ENCODE peak calls at places on chromosome 21, in nine cellular contexts. One of them, this sample, is unnamed.

GRCh38 chr21:39392296-39392695 is 43.4 kb upstream of the HMGN1 start:
- DNase-seq in GM23338: no peak
- DNase-seq in cardiac muscle cell: no peak
- DNase-seq in body of pancreas: no peak
- DNase-seq in fibroblast of the aortic adventitia: no peak
- DNase-seq in psoas muscle: no peak
- DNase-seq in brain microvascular endothelial cell: no peak
- DNase-seq in choroid plexus epithelial cell: no peak
- DNase-seq in ovary: no peak
- DNase-seq in this sample: no peak

GRCh38 chr21:26165331-26165730 is 5.2 kb downstream of the APP start:
- DNase-seq in GM23338: no peak
- DNase-seq in cardiac muscle cell: no peak
- DNase-seq in body of pancreas: no peak
- DNase-seq in fibroblast of the aortic adventitia: peak
- DNase-seq in psoas muscle: no peak
- DNase-seq in brain microvascular endothelial cell: no peak
- DNase-seq in choroid plexus epithelial cell: no peak
- DNase-seq in ovary: no peak
- DNase-seq in this sample: no peak

GRCh38 chr21:45592208-45592619 is 50.0 kb upstream of the SLC19A1 start:
- DNase-seq in GM23338: no peak
- DNase-seq in cardiac muscle cell: no peak
- DNase-seq in body of pancreas: no peak
- DNase-seq in fibroblast of the aortic adventitia: peak
- DNase-seq in psoas muscle: no peak
- DNase-seq in brain microvascular endothelial cell: no peak
- DNase-seq in choroid plexus epithelial cell: peak
- DNase-seq in ovary: no peak
- DNase-seq in this sample: peak

GRCh38 chr21:42973309-42973990 is 912 bp upstream of the PKNOX1 start:
- DNase-seq in GM23338: no peak
- DNase-seq in cardiac muscle cell: no peak
- DNase-seq in body of pancreas: no peak
- DNase-seq in fibroblast of the aortic adventitia: no peak
- DNase-seq in psoas muscle: peak
- DNase-seq in brain microvascular endothelial cell: no peak
- DNase-seq in choroid plexus epithelial cell: no peak
- DNase-seq in ovary: peak
- DNase-seq in this sample: no peak

GRCh38 chr21:25639167-25639921 is at the start of gene JAM2:
- DNase-seq in GM23338: peak
- DNase-seq in cardiac muscle cell: peak
- DNase-seq in body of pancreas: peak
- DNase-seq in fibroblast of the aortic adventitia: no peak
- DNase-seq in psoas muscle: peak
- DNase-seq in brain microvascular endothelial cell: no peak
- DNase-seq in choroid plexus epithelial cell: peak
- DNase-seq in ovary: peak
- DNase-seq in this sample: peak

GRCh38 chr21:42521805-42522204 is 8.2 kb downstream of the SLC37A1 start:
- DNase-seq in GM23338: no peak
- DNase-seq in cardiac muscle cell: no peak
- DNase-seq in body of pancreas: no peak
- DNase-seq in fibroblast of the aortic adventitia: no peak
- DNase-seq in psoas muscle: no peak
- DNase-seq in brain microvascular endothelial cell: no peak
- DNase-seq in choroid plexus epithelial cell: no peak
- DNase-seq in ovary: no peak
- DNase-seq in this sample: no peak

GRCh38 chr21:27422435-27422834 is 455.5 kb upstream of the ADAMTS5 start:
- DNase-seq in GM23338: no peak
- DNase-seq in cardiac muscle cell: no peak
- DNase-seq in body of pancreas: no peak
- DNase-seq in fibroblast of the aortic adventitia: peak
- DNase-seq in psoas muscle: no peak
- DNase-seq in brain microvascular endothelial cell: no peak
- DNase-seq in choroid plexus epithelial cell: peak
- DNase-seq in ovary: no peak
- DNase-seq in this sample: no peak

GRCh38 chr21:44702973-44703730 is 6.2 kb downstream of the KRTAP10-12 start:
- DNase-seq in GM23338: no peak
- DNase-seq in cardiac muscle cell: no peak
- DNase-seq in body of pancreas: no peak
- DNase-seq in fibroblast of the aortic adventitia: no peak
- DNase-seq in psoas muscle: no peak
- DNase-seq in brain microvascular endothelial cell: no peak
- DNase-seq in choroid plexus epithelial cell: no peak
- DNase-seq in ovary: no peak
- DNase-seq in this sample: no peak

GRCh38 chr21:46284077-46284644 is 1.2 kb downstream of the MCM3AP start:
- DNase-seq in GM23338: no peak
- DNase-seq in cardiac muscle cell: no peak
- DNase-seq in body of pancreas: no peak
- DNase-seq in fibroblast of the aortic adventitia: no peak
- DNase-seq in psoas muscle: no peak
- DNase-seq in brain microvascular endothelial cell: no peak
- DNase-seq in choroid plexus epithelial cell: no peak
- DNase-seq in ovary: no peak
- DNase-seq in this sample: no peak

GRCh38 chr21:42865361-42866160 is 13.8 kb downstream of the WDR4 start:
- DNase-seq in GM23338: no peak
- DNase-seq in cardiac muscle cell: no peak
- DNase-seq in body of pancreas: no peak
- DNase-seq in fibroblast of the aortic adventitia: no peak
- DNase-seq in psoas muscle: no peak
- DNase-seq in brain microvascular endothelial cell: no peak
- DNase-seq in choroid plexus epithelial cell: no peak
- DNase-seq in ovary: peak
- DNase-seq in this sample: no peak

GRCh38 chr21:22345624-22346023 is 1347.4 kb downstream of the NCAM2 start:
- DNase-seq in GM23338: no peak
- DNase-seq in cardiac muscle cell: no peak
- DNase-seq in body of pancreas: no peak
- DNase-seq in fibroblast of the aortic adventitia: no peak
- DNase-seq in psoas muscle: no peak
- DNase-seq in brain microvascular endothelial cell: no peak
- DNase-seq in choroid plexus epithelial cell: no peak
- DNase-seq in ovary: no peak
- DNase-seq in this sample: no peak

GRCh38 chr21:42111470-42111743 is 40.3 kb downstream of the UMODL1 start:
- DNase-seq in GM23338: no peak
- DNase-seq in cardiac muscle cell: no peak
- DNase-seq in body of pancreas: no peak
- DNase-seq in fibroblast of the aortic adventitia: no peak
- DNase-seq in psoas muscle: no peak
- DNase-seq in brain microvascular endothelial cell: no peak
- DNase-seq in choroid plexus epithelial cell: no peak
- DNase-seq in ovary: no peak
- DNase-seq in this sample: no peak

GRCh38 chr21:21712761-21713558 is 714.8 kb downstream of the NCAM2 start:
- DNase-seq in GM23338: no peak
- DNase-seq in cardiac muscle cell: peak
- DNase-seq in body of pancreas: no peak
- DNase-seq in fibroblast of the aortic adventitia: peak
- DNase-seq in psoas muscle: no peak
- DNase-seq in brain microvascular endothelial cell: no peak
- DNase-seq in choroid plexus epithelial cell: peak
- DNase-seq in ovary: no peak
- DNase-seq in this sample: no peak

GRCh38 chr21:38831526-38832467 is 26.1 kb downstream of the ETS2 start:
- DNase-seq in GM23338: no peak
- DNase-seq in cardiac muscle cell: peak
- DNase-seq in body of pancreas: peak
- DNase-seq in fibroblast of the aortic adventitia: peak
- DNase-seq in psoas muscle: peak
- DNase-seq in brain microvascular endothelial cell: peak
- DNase-seq in choroid plexus epithelial cell: peak
- DNase-seq in ovary: no peak
- DNase-seq in this sample: peak

GRCh38 chr21:41876928-41877652 is 2.1 kb downstream of the PRDM15 start:
- DNase-seq in GM23338: no peak
- DNase-seq in cardiac muscle cell: no peak
- DNase-seq in body of pancreas: no peak
- DNase-seq in fibroblast of the aortic adventitia: no peak
- DNase-seq in psoas muscle: no peak
- DNase-seq in brain microvascular endothelial cell: no peak
- DNase-seq in choroid plexus epithelial cell: no peak
- DNase-seq in ovary: no peak
- DNase-seq in this sample: no peak

DNA sequence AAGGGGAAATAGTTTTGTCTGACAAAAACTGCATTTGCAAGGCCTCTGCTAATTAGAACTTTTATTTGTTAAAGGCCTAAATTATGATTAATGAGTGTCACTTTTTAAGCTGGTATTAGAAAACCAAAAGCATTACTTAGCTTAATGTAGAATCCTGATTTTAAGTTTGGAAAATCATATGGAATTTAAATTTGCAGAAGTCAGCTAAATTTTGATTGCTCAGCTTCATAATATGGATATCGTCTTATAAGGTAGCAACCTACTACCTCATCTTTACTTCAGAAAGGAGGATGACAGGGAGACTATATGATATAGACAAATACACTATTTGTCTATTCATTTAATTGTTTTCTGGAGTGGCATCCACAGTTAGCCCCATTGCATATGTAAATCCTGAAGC is 114.0 kb downstream of the USP25 start:
- DNase-seq in GM23338: no peak
- DNase-seq in cardiac muscle cell: no peak
- DNase-seq in body of pancreas: no peak
- DNase-seq in fibroblast of the aortic adventitia: no peak
- DNase-seq in psoas muscle: no peak
- DNase-seq in brain microvascular endothelial cell: no peak
- DNase-seq in choroid plexus epithelial cell: no peak
- DNase-seq in ovary: no peak
- DNase-seq in this sample: no peak
- TF ChIP-seq CTCF in GM23338: no peak
- TF ChIP-seq CTCF in cardiac muscle cell: no peak
- TF ChIP-seq CTCF in body of pancreas: no peak
- TF ChIP-seq CTCF in fibroblast of the aortic adventitia: no peak
- TF ChIP-seq CTCF in psoas muscle: no peak
- TF ChIP-seq CTCF in brain microvascular endothelial cell: no peak
- TF ChIP-seq CTCF in choroid plexus epithelial cell: no peak
- TF ChIP-seq CTCF in ovary: no peak
- TF ChIP-seq CTCF in this sample: no peak

DNA sequence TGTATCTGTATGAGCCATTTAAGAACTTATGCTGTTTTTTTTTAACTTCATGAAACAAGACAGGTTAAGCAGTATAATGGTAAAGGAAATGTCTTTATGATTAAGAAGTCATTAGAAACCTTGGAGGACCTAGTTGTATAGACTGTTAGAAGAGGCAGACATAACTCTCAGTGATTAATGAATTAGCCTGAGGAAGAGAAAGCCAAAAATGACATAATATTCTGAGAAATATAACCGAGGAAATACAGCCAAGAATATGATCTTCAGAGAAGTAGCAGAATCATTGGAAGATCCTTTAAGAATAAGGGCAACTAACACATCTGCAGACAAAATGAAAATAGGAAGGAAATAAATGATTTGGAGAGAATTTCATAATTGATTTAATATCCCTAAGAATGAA is 738.1 kb upstream of the NCAM2 start:
- DNase-seq in GM23338: no peak
- DNase-seq in cardiac muscle cell: no peak
- DNase-seq in body of pancreas: no peak
- DNase-seq in fibroblast of the aortic adventitia: no peak
- DNase-seq in psoas muscle: no peak
- DNase-seq in brain microvascular endothelial cell: no peak
- DNase-seq in choroid plexus epithelial cell: no peak
- DNase-seq in ovary: no peak
- DNase-seq in this sample: no peak
- TF ChIP-seq CTCF in GM23338: no peak
- TF ChIP-seq CTCF in cardiac muscle cell: no peak
- TF ChIP-seq CTCF in body of pancreas: no peak
- TF ChIP-seq CTCF in fibroblast of the aortic adventitia: no peak
- TF ChIP-seq CTCF in psoas muscle: no peak
- TF ChIP-seq CTCF in brain microvascular endothelial cell: no peak
- TF ChIP-seq CTCF in choroid plexus epithelial cell: no peak
- TF ChIP-seq CTCF in ovary: no peak
- TF ChIP-seq CTCF in this sample: no peak

GRCh38 chr21:23858878-23859277 is 1748.4 kb downstream of the MRPL39 start:
- DNase-seq in GM23338: no peak
- DNase-seq in cardiac muscle cell: no peak
- DNase-seq in body of pancreas: no peak
- DNase-seq in fibroblast of the aortic adventitia: no peak
- DNase-seq in psoas muscle: no peak
- DNase-seq in brain microvascular endothelial cell: no peak
- DNase-seq in choroid plexus epithelial cell: no peak
- DNase-seq in ovary: no peak
- DNase-seq in this sample: peak

GRCh38 chr21:23853796-23854379 is 1753.4 kb downstream of the MRPL39 start:
- DNase-seq in GM23338: peak
- DNase-seq in cardiac muscle cell: peak
- DNase-seq in body of pancreas: no peak
- DNase-seq in fibroblast of the aortic adventitia: peak
- DNase-seq in psoas muscle: no peak
- DNase-seq in brain microvascular endothelial cell: peak
- DNase-seq in choroid plexus epithelial cell: peak
- DNase-seq in ovary: no peak
- DNase-seq in this sample: peak
- TF ChIP-seq CTCF in GM23338: peak
- TF ChIP-seq CTCF in cardiac muscle cell: peak
- TF ChIP-seq CTCF in body of pancreas: peak
- TF ChIP-seq CTCF in fibroblast of the aortic adventitia: peak
- TF ChIP-seq CTCF in psoas muscle: peak
- TF ChIP-seq CTCF in brain microvascular endothelial cell: peak
- TF ChIP-seq CTCF in choroid plexus epithelial cell: no peak
- TF ChIP-seq CTCF in ovary: no peak
- TF ChIP-seq CTCF in this sample: peak

GRCh38 chr21:14382486-14382834 is 486 bp downstream of the HSPA13 start:
- DNase-seq in GM23338: peak
- DNase-seq in cardiac muscle cell: peak
- DNase-seq in body of pancreas: no peak
- DNase-seq in fibroblast of the aortic adventitia: peak
- DNase-seq in psoas muscle: no peak
- DNase-seq in brain microvascular endothelial cell: peak
- DNase-seq in choroid plexus epithelial cell: peak
- DNase-seq in ovary: no peak
- DNase-seq in this sample: peak

GRCh38 chr21:14384453-14384852 is 1.5 kb upstream of the HSPA13 start:
- DNase-seq in GM23338: no peak
- DNase-seq in cardiac muscle cell: no peak
- DNase-seq in body of pancreas: no peak
- DNase-seq in fibroblast of the aortic adventitia: no peak
- DNase-seq in psoas muscle: no peak
- DNase-seq in brain microvascular endothelial cell: no peak
- DNase-seq in choroid plexus epithelial cell: no peak
- DNase-seq in ovary: no peak
- DNase-seq in this sample: no peak

GRCh38 chr21:14388282-14388681 is 5.3 kb upstream of the HSPA13 start:
- DNase-seq in GM23338: no peak
- DNase-seq in cardiac muscle cell: no peak
- DNase-seq in body of pancreas: no peak
- DNase-seq in fibroblast of the aortic adventitia: no peak
- DNase-seq in psoas muscle: no peak
- DNase-seq in brain microvascular endothelial cell: no peak
- DNase-seq in choroid plexus epithelial cell: no peak
- DNase-seq in ovary: no peak
- DNase-seq in this sample: no peak

GRCh38 chr21:14383596-14384210 is 757 bp upstream of the HSPA13 start:
- DNase-seq in GM23338: peak
- DNase-seq in cardiac muscle cell: no peak
- DNase-seq in body of pancreas: no peak
- DNase-seq in fibroblast of the aortic adventitia: no peak
- DNase-seq in psoas muscle: no peak
- DNase-seq in brain microvascular endothelial cell: peak
- DNase-seq in choroid plexus epithelial cell: no peak
- DNase-seq in ovary: no peak
- DNase-seq in this sample: peak

GRCh38 chr21:14382835-14383595 is at the start of gene HSPA13:
- DNase-seq in GM23338: peak
- DNase-seq in cardiac muscle cell: peak
- DNase-seq in body of pancreas: peak
- DNase-seq in fibroblast of the aortic adventitia: peak
- DNase-seq in psoas muscle: peak
- DNase-seq in brain microvascular endothelial cell: peak
- DNase-seq in choroid plexus epithelial cell: peak
- DNase-seq in ovary: peak
- DNase-seq in this sample: peak
- TF ChIP-seq CTCF in GM23338: no peak
- TF ChIP-seq CTCF in cardiac muscle cell: no peak
- TF ChIP-seq CTCF in body of pancreas: no peak
- TF ChIP-seq CTCF in fibroblast of the aortic adventitia: no peak
- TF ChIP-seq CTCF in psoas muscle: no peak
- TF ChIP-seq CTCF in brain microvascular endothelial cell: peak
- TF ChIP-seq CTCF in choroid plexus epithelial cell: no peak
- TF ChIP-seq CTCF in ovary: no peak
- TF ChIP-seq CTCF in this sample: no peak